ENCODE peak calls at places on chromosomes 13 and 19, in nine cellular contexts. One of them, this sample, is unnamed.

GRCh38 chr19:39970424-39970673 is 616 bp upstream of the PSMC4 start:
- DNase-seq in osteoblast: no peak
- DNase-seq in naive thymus-derived CD8-positive, alpha-beta T cell: no peak
- DNase-seq in right cardiac atrium: no peak
- DNase-seq in DMS 273 treated with DMSO at 0.1 percent for 48 hours: no peak
- DNase-seq in activated T-cell treated with anti-CD3 and anti-CD28 coated beads, Interleukin-2, amount 50 U/mL, for 24 hours: no peak
- DNase-seq in hypothalamus: no peak
- DNase-seq in neural crest cell: no peak
- DNase-seq in glutamatergic neuron: no peak
- DNase-seq in this sample: no peak

GRCh38 chr19:29660835-29661234 is 4.4 kb upstream of the PLEKHF1 start:
- DNase-seq in DMS 273 treated with DMSO at 0.1 percent for 48 hours: no peak
- DNase-seq in naive thymus-derived CD8-positive, alpha-beta T cell: peak; percentile 67
- DNase-seq in activated T-cell treated with anti-CD3 and anti-CD28 coated beads, Interleukin-2, amount 50 U/mL, for 24 hours: peak; percentile 63
- DNase-seq in neural crest cell: no peak
- DNase-seq in right cardiac atrium: no peak
- DNase-seq in glutamatergic neuron: no peak
- DNase-seq in hypothalamus: no peak
- DNase-seq in osteoblast: no peak
- DNase-seq in this sample: no peak

GRCh38 chr19:15291666-15292065 is 40.7 kb downstream of the BRD4 start:
- DNase-seq in right cardiac atrium: no peak
- DNase-seq in osteoblast: no peak
- DNase-seq in glutamatergic neuron: no peak
- DNase-seq in activated T-cell treated with anti-CD3 and anti-CD28 coated beads, Interleukin-2, amount 50 U/mL, for 24 hours: no peak
- DNase-seq in hypothalamus: no peak
- DNase-seq in neural crest cell: no peak
- DNase-seq in naive thymus-derived CD8-positive, alpha-beta T cell: no peak
- DNase-seq in DMS 273 treated with DMSO at 0.1 percent for 48 hours: no peak
- DNase-seq in this sample: no peak

GRCh38 chr19:19406878-19407639 is 1.6 kb downstream of the GATAD2A start:
- DNase-seq in glutamatergic neuron: no peak
- DNase-seq in naive thymus-derived CD8-positive, alpha-beta T cell: peak; percentile 54
- DNase-seq in osteoblast: no peak
- DNase-seq in neural crest cell: no peak
- DNase-seq in hypothalamus: peak; percentile 32
- DNase-seq in activated T-cell treated with anti-CD3 and anti-CD28 coated beads, Interleukin-2, amount 50 U/mL, for 24 hours: peak; percentile 49
- DNase-seq in DMS 273 treated with DMSO at 0.1 percent for 48 hours: no peak
- DNase-seq in right cardiac atrium: peak; percentile 65
- DNase-seq in this sample: peak; percentile 58

GRCh38 chr19:47729799-47730520 is 15.4 kb upstream of the NOP53 start:
- DNase-seq in right cardiac atrium: peak; percentile 93
- DNase-seq in naive thymus-derived CD8-positive, alpha-beta T cell: no peak
- DNase-seq in hypothalamus: peak; percentile 10
- DNase-seq in neural crest cell: peak; percentile 36
- DNase-seq in glutamatergic neuron: peak; percentile 75
- DNase-seq in activated T-cell treated with anti-CD3 and anti-CD28 coated beads, Interleukin-2, amount 50 U/mL, for 24 hours: peak; percentile 69
- DNase-seq in osteoblast: peak; percentile 58
- DNase-seq in DMS 273 treated with DMSO at 0.1 percent for 48 hours: no peak
- DNase-seq in this sample: peak; percentile 95

GRCh38 chr13:91596832-91597231 is 198.4 kb downstream of the GPC5 start:
- DNase-seq in osteoblast: no peak
- DNase-seq in activated T-cell treated with anti-CD3 and anti-CD28 coated beads, Interleukin-2, amount 50 U/mL, for 24 hours: no peak
- DNase-seq in DMS 273 treated with DMSO at 0.1 percent for 48 hours: no peak
- DNase-seq in glutamatergic neuron: no peak
- DNase-seq in naive thymus-derived CD8-positive, alpha-beta T cell: no peak
- DNase-seq in right cardiac atrium: no peak
- DNase-seq in hypothalamus: no peak
- DNase-seq in neural crest cell: no peak
- DNase-seq in this sample: no peak

GRCh38 chr13:39468306-39468705 is 134.7 kb downstream of the LHFPL6 start:
- DNase-seq in glutamatergic neuron: no peak
- DNase-seq in naive thymus-derived CD8-positive, alpha-beta T cell: no peak
- DNase-seq in hypothalamus: no peak
- DNase-seq in neural crest cell: no peak
- DNase-seq in activated T-cell treated with anti-CD3 and anti-CD28 coated beads, Interleukin-2, amount 50 U/mL, for 24 hours: no peak
- DNase-seq in osteoblast: no peak
- DNase-seq in DMS 273 treated with DMSO at 0.1 percent for 48 hours: no peak
- DNase-seq in right cardiac atrium: no peak
- DNase-seq in this sample: no peak

GRCh38 chr19:19742773-19743172 is 9.9 kb upstream of the ZNF14 start:
- DNase-seq in neural crest cell: no peak
- DNase-seq in glutamatergic neuron: no peak
- DNase-seq in hypothalamus: no peak
- DNase-seq in naive thymus-derived CD8-positive, alpha-beta T cell: no peak
- DNase-seq in DMS 273 treated with DMSO at 0.1 percent for 48 hours: no peak
- DNase-seq in right cardiac atrium: no peak
- DNase-seq in osteoblast: peak; percentile 38
- DNase-seq in activated T-cell treated with anti-CD3 and anti-CD28 coated beads, Interleukin-2, amount 50 U/mL, for 24 hours: no peak
- DNase-seq in this sample: no peak

GRCh38 chr13:45238945-45239795 is 38.3 kb upstream of the KCTD4 start:
- DNase-seq in right cardiac atrium: no peak
- DNase-seq in DMS 273 treated with DMSO at 0.1 percent for 48 hours: no peak
- DNase-seq in neural crest cell: no peak
- DNase-seq in glutamatergic neuron: no peak
- DNase-seq in hypothalamus: no peak
- DNase-seq in activated T-cell treated with anti-CD3 and anti-CD28 coated beads, Interleukin-2, amount 50 U/mL, for 24 hours: no peak
- DNase-seq in naive thymus-derived CD8-positive, alpha-beta T cell: no peak
- DNase-seq in osteoblast: peak; percentile 85
- DNase-seq in this sample: peak; percentile 42

GRCh38 chr19:2542341-2543069 is 66.6 kb downstream of the GADD45B start:
- DNase-seq in naive thymus-derived CD8-positive, alpha-beta T cell: no peak
- DNase-seq in activated T-cell treated with anti-CD3 and anti-CD28 coated beads, Interleukin-2, amount 50 U/mL, for 24 hours: no peak
- DNase-seq in neural crest cell: no peak
- DNase-seq in hypothalamus: no peak
- DNase-seq in right cardiac atrium: peak; percentile 48
- DNase-seq in DMS 273 treated with DMSO at 0.1 percent for 48 hours: no peak
- DNase-seq in glutamatergic neuron: no peak
- DNase-seq in osteoblast: peak; percentile 76
- DNase-seq in this sample: no peak

GRCh38 chr13:106561551-106562170 is 6.3 kb downstream of the ARGLU1 start:
- DNase-seq in hypothalamus: no peak
- DNase-seq in naive thymus-derived CD8-positive, alpha-beta T cell: no peak
- DNase-seq in right cardiac atrium: no peak
- DNase-seq in activated T-cell treated with anti-CD3 and anti-CD28 coated beads, Interleukin-2, amount 50 U/mL, for 24 hours: peak; percentile 46
- DNase-seq in glutamatergic neuron: no peak
- DNase-seq in osteoblast: peak; percentile 72
- DNase-seq in neural crest cell: no peak
- DNase-seq in DMS 273 treated with DMSO at 0.1 percent for 48 hours: no peak
- DNase-seq in this sample: no peak

GRCh38 chr19:40225440-40226305 is 816 bp downstream of the CCNP start:
- DNase-seq in DMS 273 treated with DMSO at 0.1 percent for 48 hours: no peak
- DNase-seq in naive thymus-derived CD8-positive, alpha-beta T cell: no peak
- DNase-seq in neural crest cell: no peak
- DNase-seq in right cardiac atrium: no peak
- DNase-seq in glutamatergic neuron: no peak
- DNase-seq in hypothalamus: no peak
- DNase-seq in activated T-cell treated with anti-CD3 and anti-CD28 coated beads, Interleukin-2, amount 50 U/mL, for 24 hours: no peak
- DNase-seq in osteoblast: peak; percentile 95
- DNase-seq in this sample: no peak

GRCh38 chr19:9952276-9952675 is 16.0 kb upstream of the OLFM2 start:
- DNase-seq in right cardiac atrium: no peak
- DNase-seq in neural crest cell: no peak
- DNase-seq in DMS 273 treated with DMSO at 0.1 percent for 48 hours: no peak
- DNase-seq in osteoblast: no peak
- DNase-seq in activated T-cell treated with anti-CD3 and anti-CD28 coated beads, Interleukin-2, amount 50 U/mL, for 24 hours: no peak
- DNase-seq in hypothalamus: no peak
- DNase-seq in glutamatergic neuron: no peak
- DNase-seq in naive thymus-derived CD8-positive, alpha-beta T cell: no peak
- DNase-seq in this sample: no peak

GRCh38 chr13:113880651-113881611 is 17.1 kb upstream of the GAS6 start:
- DNase-seq in right cardiac atrium: peak; percentile 57
- DNase-seq in naive thymus-derived CD8-positive, alpha-beta T cell: no peak
- DNase-seq in neural crest cell: no peak
- DNase-seq in activated T-cell treated with anti-CD3 and anti-CD28 coated beads, Interleukin-2, amount 50 U/mL, for 24 hours: no peak
- DNase-seq in hypothalamus: no peak
- DNase-seq in osteoblast: peak; percentile 90
- DNase-seq in glutamatergic neuron: no peak
- DNase-seq in DMS 273 treated with DMSO at 0.1 percent for 48 hours: no peak
- DNase-seq in this sample: no peak

GRCh38 chr13:58051807-58052375 is 420.3 kb downstream of the PCDH17 start:
- DNase-seq in osteoblast: no peak
- DNase-seq in glutamatergic neuron: no peak
- DNase-seq in neural crest cell: no peak
- DNase-seq in right cardiac atrium: no peak
- DNase-seq in naive thymus-derived CD8-positive, alpha-beta T cell: no peak
- DNase-seq in hypothalamus: no peak
- DNase-seq in activated T-cell treated with anti-CD3 and anti-CD28 coated beads, Interleukin-2, amount 50 U/mL, for 24 hours: no peak
- DNase-seq in DMS 273 treated with DMSO at 0.1 percent for 48 hours: no peak
- DNase-seq in this sample: no peak

GRCh38 chr13:32428581-32429072 is 697 bp upstream of the N4BP2L1 start:
- DNase-seq in naive thymus-derived CD8-positive, alpha-beta T cell: no peak
- DNase-seq in right cardiac atrium: no peak
- DNase-seq in DMS 273 treated with DMSO at 0.1 percent for 48 hours: no peak
- DNase-seq in neural crest cell: no peak
- DNase-seq in hypothalamus: no peak
- DNase-seq in glutamatergic neuron: no peak
- DNase-seq in activated T-cell treated with anti-CD3 and anti-CD28 coated beads, Interleukin-2, amount 50 U/mL, for 24 hours: no peak
- DNase-seq in osteoblast: no peak
- DNase-seq in this sample: no peak

GRCh38 chr19:3868770-3869456 is at the start of gene ZFR2:
- DNase-seq in DMS 273 treated with DMSO at 0.1 percent for 48 hours: no peak
- DNase-seq in naive thymus-derived CD8-positive, alpha-beta T cell: peak; percentile 31
- DNase-seq in neural crest cell: peak; percentile 20
- DNase-seq in glutamatergic neuron: peak; percentile 74
- DNase-seq in hypothalamus: peak; percentile 51
- DNase-seq in right cardiac atrium: peak; percentile 52
- DNase-seq in activated T-cell treated with anti-CD3 and anti-CD28 coated beads, Interleukin-2, amount 50 U/mL, for 24 hours: peak; percentile 52
- DNase-seq in osteoblast: peak; percentile 76
- DNase-seq in this sample: no peak

GRCh38 chr13:102881819-102882686 is 36.2 kb downstream of the ERCC5 start:
- DNase-seq in DMS 273 treated with DMSO at 0.1 percent for 48 hours: no peak
- DNase-seq in hypothalamus: no peak
- DNase-seq in neural crest cell: no peak
- DNase-seq in activated T-cell treated with anti-CD3 and anti-CD28 coated beads, Interleukin-2, amount 50 U/mL, for 24 hours: no peak
- DNase-seq in osteoblast: no peak
- DNase-seq in right cardiac atrium: no peak
- DNase-seq in naive thymus-derived CD8-positive, alpha-beta T cell: no peak
- DNase-seq in glutamatergic neuron: no peak
- DNase-seq in this sample: no peak

This sample was measured in Caco-2.